ENCODE peak calls at places on chromosomes 7 and 10, in five cellular contexts. G is HFF-Myc, U is AG04449, Q is stomach, O is brain microvascular endothelial cell. A is an unnamed sample.

GRCh38 chr7:104341545-104341944 is 13.1 kb downstream of the LHFPL3 start:
- DNase-seq in G (no peak), U (no peak), Q (no peak), O (no peak), A (no peak)

GRCh38 chr7:95874541-95875265 is 102.3 kb downstream of the DYNC1I1 start:
- DNase-seq in G (no peak), U (no peak), Q (no peak), O (no peak), A (no peak)

GRCh38 chr10:100509241-100509640 is 10.4 kb downstream of the SEC31B start:
- DNase-seq in G (no peak), U (no peak), Q (no peak), O (no peak), A (no peak)

GRCh38 chr7:133230591-133231194 is 22.2 kb upstream of the EXOC4 start:
- DNase-seq in G (peak; percentile 52), U (no peak), Q (peak; percentile 64), O (peak; percentile 76), A (peak; percentile 32)

GRCh38 chr7:2785071-2785500 is 59.0 kb downstream of the GNA12 start:
- DNase-seq in G (no peak), U (no peak), Q (no peak), O (peak; percentile 75), A (peak; percentile 18)

GRCh38 chr7:157014635-157015555 is 4.4 kb upstream of the MNX1 start:
- DNase-seq in G (no peak), U (no peak), Q (no peak), O (no peak), A (no peak)

GRCh38 chr10:10222288-10222945 is 795.3 kb upstream of the CELF2 start:
- DNase-seq in G (no peak), U (no peak), Q (no peak), O (peak; percentile 91), A (no peak)

GRCh38 chr7:85602196-85602595 is 415.3 kb upstream of the SEMA3D start:
- DNase-seq in G (peak; percentile 26), U (no peak), Q (no peak), O (no peak), A (peak; percentile 23)

GRCh38 chr7:12757443-12757842 is 70.0 kb downstream of the ARL4A start:
- DNase-seq in G (peak; percentile 14), U (peak; percentile 64), Q (no peak), O (peak; percentile 86), A (peak; percentile 32)

DNA sequence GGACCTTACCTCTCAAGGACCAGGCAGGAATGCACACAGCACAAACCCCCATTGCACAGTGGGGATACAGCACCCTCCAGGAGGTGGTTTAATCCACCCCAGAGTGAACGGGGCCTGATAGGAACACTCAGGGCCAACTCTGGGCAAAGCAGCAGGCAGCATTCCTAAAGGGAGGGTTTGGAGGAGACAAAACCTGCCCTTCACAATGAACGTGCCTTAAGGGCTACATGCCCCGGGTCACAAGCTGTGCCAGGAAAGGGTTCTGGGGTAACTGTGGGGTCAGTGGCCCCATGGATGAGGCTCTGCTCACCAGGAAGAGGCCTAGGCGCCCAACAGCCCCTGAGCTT is 1.1 kb downstream of the GPRIN2 start:
- DNase-seq in G (no peak), U (no peak), Q (no peak), O (no peak), A (no peak)
- H3K4me3 ChIP-seq in G (no peak overlapping the region), U (no peak overlapping the region), Q (peak overlapping the region; percentile 54), O (no peak overlapping the region), A (no peak overlapping the region)

GRCh38 chr7:31751726-31752125 is 64.7 kb downstream of the PPP1R17 start:
- DNase-seq in G (no peak), U (no peak), Q (no peak), O (no peak), A (no peak)
- TF ChIP-seq CTCF in G (no peak), U (no peak), Q (no peak), O (no peak), A (no peak)

GRCh38 chr10:124866812-124867211 is 65.2 kb downstream of the ABRAXAS2 start:
- DNase-seq in G (no peak), U (no peak), Q (no peak), O (no peak), A (no peak)

GRCh38 chr10:124867304-124867703 is 65.7 kb downstream of the ABRAXAS2 start:
- DNase-seq in G (no peak), U (no peak), Q (no peak), O (no peak), A (no peak)

GRCh38 chr10:124860426-124860825 is 58.8 kb downstream of the ABRAXAS2 start:
- DNase-seq in G (no peak), U (no peak), Q (no peak), O (no peak), A (no peak)

GRCh38 chr10:124865676-124866075 is 64.1 kb downstream of the ABRAXAS2 start:
- DNase-seq in G (no peak), U (no peak), Q (no peak), O (no peak), A (no peak)

DNA sequence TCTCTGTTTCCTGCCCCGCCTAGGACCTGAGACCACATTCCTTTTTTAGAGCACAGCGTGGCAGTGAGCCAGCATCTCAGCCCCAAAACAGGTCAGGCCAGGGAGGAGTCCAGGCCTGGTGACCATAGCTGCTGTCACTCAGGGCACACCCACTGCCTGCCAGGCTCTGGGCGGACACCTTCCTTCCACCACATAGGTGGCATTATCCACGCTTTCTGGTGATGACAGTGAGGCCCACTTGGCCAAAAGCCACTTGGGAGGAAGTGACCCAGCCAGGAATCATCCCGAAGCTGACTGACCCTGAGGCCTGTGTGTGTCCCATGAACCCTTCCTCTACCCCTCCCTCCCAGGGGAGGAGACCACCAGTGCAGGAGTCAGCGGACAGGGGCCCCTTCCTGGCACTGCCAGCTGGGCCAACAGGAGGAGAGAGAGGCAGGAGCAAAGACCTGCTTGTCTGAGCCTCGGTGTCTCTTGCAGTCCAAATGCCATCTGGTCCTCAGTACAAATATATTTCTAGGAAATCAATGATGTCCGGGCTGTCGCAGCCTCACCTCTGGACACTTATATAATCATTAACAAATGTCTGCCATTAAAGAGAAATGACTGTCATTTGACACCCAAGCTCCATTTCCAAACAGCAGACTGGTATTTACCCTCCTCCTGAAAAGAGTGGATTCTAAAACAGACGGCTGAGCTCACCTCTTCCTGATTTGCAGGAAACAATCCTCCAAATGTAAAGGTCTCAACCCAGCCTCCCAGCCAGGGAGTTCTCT is 63.0 kb downstream of the ABRAXAS2 start:
- DNase-seq in G (no peak), U (no peak), Q (peak; percentile 74), O (peak; percentile 2), A (peak; percentile 28)
- H3K4me3 ChIP-seq in G (no peak overlapping the region), U (no peak overlapping the region), Q (no peak overlapping the region), O (no peak overlapping the region), A (no peak overlapping the region)

DNA sequence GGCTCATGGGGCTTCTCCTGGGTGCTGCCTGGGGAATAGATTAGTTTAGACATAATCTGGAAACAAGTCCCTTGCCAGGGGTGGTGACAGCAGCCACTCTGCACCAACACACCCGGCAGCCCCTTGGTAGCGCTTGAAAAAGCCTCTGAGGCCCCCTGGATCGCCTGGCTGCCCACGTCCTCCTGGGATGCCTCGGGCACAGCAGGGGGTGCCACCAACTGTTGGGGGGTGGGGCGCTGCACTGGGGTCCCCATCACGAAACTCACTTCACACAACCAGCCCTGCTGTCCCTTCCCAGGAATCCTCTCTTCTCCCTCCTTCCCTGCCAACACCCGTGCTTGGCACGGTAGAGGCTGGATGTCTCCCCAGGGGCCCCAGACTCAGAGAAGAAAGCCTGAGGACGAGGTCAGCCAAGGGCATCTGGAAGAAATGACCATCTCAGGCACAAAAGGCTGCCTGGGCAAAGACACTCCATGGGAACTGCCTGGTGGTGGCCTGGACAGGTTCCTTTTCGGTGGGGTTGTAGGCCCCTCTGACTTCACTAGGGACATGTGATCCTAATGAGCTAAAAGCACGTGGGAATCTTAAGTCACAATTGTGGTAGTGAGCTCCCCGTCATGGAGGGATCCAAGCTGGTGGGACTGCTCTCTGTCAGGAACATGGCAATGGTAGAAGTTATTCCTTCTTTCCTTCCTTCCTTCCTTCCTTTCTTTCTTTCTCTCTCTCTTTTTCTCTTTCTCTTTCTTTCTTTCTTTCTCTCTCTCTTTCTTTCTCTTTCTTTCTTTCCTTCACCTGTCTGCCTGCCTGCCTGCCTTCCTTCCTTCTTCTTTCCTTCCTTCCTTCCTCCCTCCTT is 11.3 kb downstream of the TMEM270 start:
- DNase-seq in G (no peak), U (no peak), Q (no peak), O (no peak), A (no peak)
- TF ChIP-seq CTCF in G (no peak), U (no peak), Q (no peak), O (no peak), A (no peak)

DNA sequence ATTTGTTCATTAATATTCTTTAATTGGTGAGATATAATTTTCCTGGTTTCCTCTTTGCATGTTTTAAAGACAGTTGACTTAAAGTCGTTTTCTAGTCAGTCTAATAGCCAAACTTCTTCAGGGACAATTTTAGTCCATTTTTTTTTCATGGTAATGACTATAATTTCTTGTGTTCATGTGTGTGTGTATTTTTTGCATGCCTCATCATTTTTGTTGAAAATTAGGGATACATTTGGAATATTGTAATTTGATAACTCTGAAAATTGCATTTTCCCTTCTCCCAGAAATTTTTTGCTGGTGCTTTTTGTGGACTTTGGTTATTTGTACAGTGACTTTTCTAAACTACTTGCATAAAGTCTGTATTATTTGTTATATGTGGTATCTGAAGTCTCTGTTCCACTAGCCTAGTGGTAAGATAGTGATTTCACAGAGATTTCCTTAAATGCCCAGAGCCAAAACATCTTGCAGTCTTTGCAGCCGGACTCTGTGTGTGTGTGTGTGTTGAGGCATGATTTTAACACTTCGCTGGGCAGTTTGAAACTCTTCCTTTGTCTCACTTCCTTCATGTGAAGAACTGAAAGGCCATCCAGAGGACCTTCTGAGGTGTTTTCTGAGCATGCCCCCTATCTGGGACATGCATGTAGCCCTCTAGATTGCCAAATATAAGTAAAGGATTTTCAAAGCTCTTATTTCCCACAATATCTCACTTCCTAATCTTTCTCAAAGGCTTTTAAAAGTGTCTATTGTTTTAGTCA is 40.9 kb upstream of the ZNF365 start:
- DNase-seq in G (no peak), U (no peak), Q (no peak), O (no peak), A (no peak)
- H3K4me3 ChIP-seq in G (no peak overlapping the region), U (no peak overlapping the region), Q (no peak overlapping the region), O (no peak overlapping the region), A (no peak overlapping the region)